ENCODE peak calls at places on chromosome 20, in four cellular contexts. C is cardiac muscle cell; J is CD8-positive, alpha-beta T cell; W is fibroblast of lung. K is an unnamed sample.

GRCh38 chr20:51495921-51496545 is 46.5 kb downstream of the NFATC2 start:
- DNase-seq in C (no peak), W (no peak), J (no peak), K (no peak)

GRCh38 chr20:7672551-7672950 is 267.7 kb downstream of the HAO1 start:
- DNase-seq in W (no peak), C (no peak), J (no peak), K (no peak)

GRCh38 chr20:33612001-33612400 is 50.1 kb upstream of the C20orf144 start:
- DNase-seq in C (no peak), W (no peak), J (no peak), K (no peak)

GRCh38 chr20:29079769-29080690 is 2177.4 kb upstream of the DEFB115 start:
- DNase-seq in C (peak; percentile 92), J (no peak), W (peak; percentile 64), K (no peak)

GRCh38 chr20:31568041-31568731 is 36.9 kb upstream of the ID1 start:
- DNase-seq in J (no peak), C (no peak), W (no peak), K (no peak)

GRCh38 chr20:14777571-14777970 is 440.2 kb upstream of the FLRT3 start:
- DNase-seq in J (no peak), W (no peak), C (no peak), K (peak; percentile 63)

GRCh38 chr20:17059465-17059864 is 167.4 kb upstream of the PCSK2 start:
- DNase-seq in W (no peak), J (no peak), C (no peak), K (no peak)

GRCh38 chr20:57412347-57413029 is 21.3 kb downstream of the RBM38 start:
- DNase-seq in J (no peak), W (no peak), C (no peak), K (no peak)

GRCh38 chr20:21280496-21281016 is 22.6 kb upstream of the XRN2 start:
- DNase-seq in W (no peak), J (no peak), C (no peak), K (no peak)

GRCh38 chr20:37385176-37385575 is 39.2 kb downstream of the SRC start:
- DNase-seq in W (no peak), J (no peak), C (no peak), K (no peak)

GRCh38 chr20:36470482-36471062 is 70.7 kb upstream of the MYL9 start:
- DNase-seq in J (no peak), C (no peak), W (no peak), K (no peak)

GRCh38 chr20:54144847-54145246 is 28.9 kb downstream of the CYP24A1 start:
- DNase-seq in W (no peak), C (no peak), J (no peak), K (no peak)

GRCh38 chr20:50569864-50570836 is 60.0 kb downstream of the PTPN1 start:
- DNase-seq in W (peak; percentile 59), J (no peak), C (peak; percentile 51), K (no peak)

GRCh38 chr20:20202793-20203192 is 150.5 kb downstream of the CFAP61 start:
- DNase-seq in J (no peak), W (no peak), C (no peak), K (no peak)

GRCh38 chr20:36399147-36399968 is 93.2 kb downstream of the DLGAP4 start:
- DNase-seq in C (peak; percentile 35), W (peak; percentile 11), J (no peak), K (peak; percentile 60)

GRCh38 chr20:36152266-36152665 is 2.3 kb upstream of the EPB41L1 start:
- DNase-seq in C (no peak), J (no peak), W (no peak), K (no peak)

GRCh38 chr20:896626-897025 is 19.5 kb downstream of the ANGPT4 start:
- DNase-seq in J (no peak), C (peak; percentile 37), W (no peak), K (no peak)

GRCh38 chr20:54668271-54669053 is 193.1 kb downstream of the DOK5 start:
- DNase-seq in W (peak; percentile 12), J (peak; percentile 2), C (peak; percentile 39), K (peak; percentile 7)

GRCh38 chr20:64080013-64080812 is at the start of gene OPRL1:
- DNase-seq in W (no peak), C (peak; percentile 35), J (peak; percentile 30), K (no peak)

GRCh38 chr20:61162506-61162905 is 89.6 kb upstream of the CDH4 start:
- DNase-seq in W (no peak), J (no peak), C (no peak), K (no peak)

GRCh38 chr20:2919518-2920245 is 46.4 kb downstream of the PTPRA start:
- DNase-seq in J (no peak), W (no peak), C (no peak), K (no peak)

GRCh38 chr20:44166477-44166876 is 20.5 kb downstream of the JPH2 start:
- DNase-seq in W (no peak), J (no peak), C (peak; percentile 42), K (no peak)

GRCh38 chr20:20241966-20242365 is 125.9 kb upstream of the INSM1 start:
- DNase-seq in W (no peak), C (no peak), J (no peak), K (no peak)

GRCh38 chr20:45833883-45834796 is 541 bp downstream of the SNX21 start:
- DNase-seq in W (peak; percentile 73), J (peak; percentile 19), C (peak; percentile 75), K (no peak)

DNA sequence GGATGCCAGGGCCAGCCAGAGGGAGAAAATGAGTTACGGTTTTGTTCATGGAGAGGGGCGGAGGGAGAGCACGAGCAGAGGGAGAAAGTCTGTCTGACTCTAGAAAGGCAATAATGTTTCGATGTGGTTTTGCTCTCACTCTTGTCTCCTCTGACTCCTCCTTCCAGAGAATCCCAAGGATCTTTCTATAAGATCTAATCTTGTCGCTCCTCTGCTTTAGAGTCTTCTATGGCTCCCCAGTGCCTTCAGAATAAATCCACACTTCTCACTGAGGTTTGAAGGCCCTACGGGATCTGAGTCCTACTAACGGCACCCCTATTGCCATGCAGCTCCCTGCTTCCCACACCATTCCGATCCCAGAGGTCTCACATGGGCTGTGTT is 66.8 kb downstream of the KCNB1 start:
- DNase-seq in W (no peak), J (no peak), C (no peak), K (no peak)
- H3K27me3 ChIP-seq in W (peaks cover 22% of the 10 kb centered on the region), J (no peaks in the 10 kb centered on the region), C (no peaks in the 10 kb centered on the region), K (peaks cover 72% of the 10 kb centered on the region)

DNA sequence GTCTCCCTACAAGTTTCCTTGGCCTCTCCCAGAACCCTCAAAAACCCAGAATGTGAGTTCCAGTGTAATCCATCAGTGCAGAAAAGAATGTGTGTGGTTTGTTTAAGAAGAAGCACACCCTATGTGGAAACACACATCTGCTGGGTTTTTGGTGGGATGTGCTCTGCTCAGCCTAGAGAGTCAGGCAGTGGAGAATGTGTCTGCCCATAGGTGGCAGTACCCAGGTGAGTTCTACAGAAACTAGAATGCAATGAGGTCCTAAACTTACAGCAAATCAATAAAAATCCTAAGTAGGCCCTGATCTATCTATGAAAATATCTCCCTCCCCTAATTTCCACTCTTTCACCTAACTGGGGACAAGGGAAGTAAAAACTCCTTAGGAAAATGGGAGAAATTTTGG is 437.3 kb downstream of the DHX35 start:
- DNase-seq in C (no peak), W (no peak), J (no peak), K (no peak)
- TF ChIP-seq CTCF in C (no peak), W (no peak), J (no peak), K (peak; percentile 19)

GRCh38 chr20:38651154-38651553 is 49.5 kb downstream of the ARHGAP40 start:
- DNase-seq in W (no peak), J (no peak), C (no peak), K (no peak)

GRCh38 chr20:38645980-38646858 is 44.6 kb downstream of the ARHGAP40 start:
- DNase-seq in W (peak; percentile 58), C (peak; percentile 73), J (peak; percentile 91), K (peak; percentile 20)

GRCh38 chr20:38651562-38651961 is 50.0 kb downstream of the ARHGAP40 start:
- DNase-seq in C (no peak), J (no peak), W (no peak), K (no peak)

GRCh38 chr20:38650010-38650409 is 48.4 kb downstream of the ARHGAP40 start:
- DNase-seq in J (no peak), C (no peak), W (no peak), K (no peak)

GRCh38 chr20:38649275-38649891 is 47.8 kb downstream of the ARHGAP40 start:
- DNase-seq in C (peak; percentile 50), J (no peak), W (peak; percentile 23), K (no peak)
- H3K27me3 ChIP-seq in C (peaks cover 68% of the 10 kb centered on the region), J (peaks cover 11% of the 10 kb centered on the region), W (peaks cover 11% of the 10 kb centered on the region), K (peaks cover 58% of the 10 kb centered on the region)

DNA sequence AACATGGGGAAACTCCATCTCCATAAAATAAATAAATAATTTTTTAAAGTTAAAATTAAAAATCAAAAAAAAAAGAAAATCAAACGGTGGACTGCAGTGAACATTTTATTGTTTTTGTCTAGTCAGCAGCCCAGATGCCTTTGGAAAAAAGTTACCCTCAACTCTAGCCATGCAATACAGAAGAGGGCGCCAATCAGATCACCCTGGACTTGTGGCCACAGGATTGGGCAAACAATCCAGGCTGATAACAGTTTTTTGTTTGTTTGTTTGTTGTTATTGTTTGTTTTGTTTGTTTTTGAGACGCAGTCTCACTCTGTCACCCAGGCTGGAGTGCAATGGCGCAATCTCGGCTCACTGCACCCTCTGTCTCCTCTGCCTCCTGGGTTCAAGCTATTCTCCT is 30.5 kb upstream of the NELFCD start:
- DNase-seq in J (no peak), W (no peak), C (no peak), K (no peak)
- TF ChIP-seq CTCF in J (no peak), W (no peak), C (no peak), K (peak; percentile 18)

GRCh38 chr20:62581308-62581707 is 61.0 kb upstream of the SLCO4A1 start:
- DNase-seq in C (no peak), W (no peak), J (no peak), K (no peak)
- H3K27me3 ChIP-seq in C (no peaks in the 10 kb centered on the region), W (peaks cover 21% of the 10 kb centered on the region), J (peaks cover 8% of the 10 kb centered on the region), K (peaks cover 74% of the 10 kb centered on the region)

GRCh38 chr20:25314497-25315417 is 66.9 kb downstream of the PYGB start:
- DNase-seq in W (no peak), C (no peak), J (no peak), K (no peak)
- TF ChIP-seq CTCF in W (no peak), C (no peak), J (no peak), K (no peak)